ENCODE peak calls at places on chromosomes 13 and 19, in four cellular contexts. P is K562, T is WTC11, C is GM12878. X is an unnamed sample.

GRCh38 chr19:23762884-23763711 is 4.4 kb upstream of the ZNF681 start:
- DNase-seq in T (peak; percentile 98), P (peak; percentile 86), C (peak; percentile 32), X (peak; percentile 87)

GRCh38 chr19:52946322-52947310 is 16.1 kb downstream of the ZNF816 start:
- DNase-seq in T (peak; percentile 99), P (peak; percentile 26), C (no peak), X (peak; percentile 54)

GRCh38 chr13:21738636-21739035 is 67.8 kb downstream of the FGF9 start:
- DNase-seq in P (no peak), T (no peak), C (no peak), X (no peak)

GRCh38 chr13:44238011-44238421 is 135.6 kb upstream of the SERP2 start:
- DNase-seq in C (no peak), P (no peak), T (no peak), X (peak; percentile 79)

GRCh38 chr13:59346861-59347470 is 816.8 kb downstream of the DIAPH3 start:
- DNase-seq in P (no peak), T (peak; percentile 23), C (no peak), X (no peak)

GRCh38 chr13:110388141-110388943 is 81.3 kb downstream of the COL4A2 start:
- DNase-seq in T (peak; percentile 29), C (no peak), P (no peak), X (peak; percentile 47)

GRCh38 chr13:92074658-92075057 is 676.2 kb downstream of the GPC5 start:
- DNase-seq in T (peak; percentile 16), C (no peak), P (no peak), X (peak; percentile 14)

GRCh38 chr19:42076375-42076944 is 494 bp downstream of the ZNF574 start:
- DNase-seq in C (no peak), T (peak; percentile 65), P (no peak), X (no peak)

GRCh38 chr19:39167461-39168257 is 29.1 kb upstream of the NCCRP1 start:
- DNase-seq in C (no peak), P (no peak), T (peak; percentile 33), X (no peak)

GRCh38 chr13:50549221-50549942 is 294.1 kb downstream of the DLEU7 start:
- DNase-seq in C (no peak), T (no peak), P (no peak), X (no peak)

GRCh38 chr13:24212674-24213073 is 52.2 kb downstream of the SPATA13 start:
- DNase-seq in T (no peak), C (no peak), P (no peak), X (no peak)

GRCh38 chr13:33828431-33829129 is 10.6 kb downstream of the RFC3 start:
- DNase-seq in C (no peak), T (no peak), P (no peak), X (no peak)

GRCh38 chr19:52665529-52665928 is 27.4 kb upstream of the ZNF83 start:
- DNase-seq in C (no peak), T (no peak), P (peak; percentile 48), X (no peak)

GRCh38 chr19:35081201-35081600 is 34.4 kb upstream of the FXYD3 start:
- DNase-seq in T (no peak), C (no peak), P (no peak), X (no peak)

DNA sequence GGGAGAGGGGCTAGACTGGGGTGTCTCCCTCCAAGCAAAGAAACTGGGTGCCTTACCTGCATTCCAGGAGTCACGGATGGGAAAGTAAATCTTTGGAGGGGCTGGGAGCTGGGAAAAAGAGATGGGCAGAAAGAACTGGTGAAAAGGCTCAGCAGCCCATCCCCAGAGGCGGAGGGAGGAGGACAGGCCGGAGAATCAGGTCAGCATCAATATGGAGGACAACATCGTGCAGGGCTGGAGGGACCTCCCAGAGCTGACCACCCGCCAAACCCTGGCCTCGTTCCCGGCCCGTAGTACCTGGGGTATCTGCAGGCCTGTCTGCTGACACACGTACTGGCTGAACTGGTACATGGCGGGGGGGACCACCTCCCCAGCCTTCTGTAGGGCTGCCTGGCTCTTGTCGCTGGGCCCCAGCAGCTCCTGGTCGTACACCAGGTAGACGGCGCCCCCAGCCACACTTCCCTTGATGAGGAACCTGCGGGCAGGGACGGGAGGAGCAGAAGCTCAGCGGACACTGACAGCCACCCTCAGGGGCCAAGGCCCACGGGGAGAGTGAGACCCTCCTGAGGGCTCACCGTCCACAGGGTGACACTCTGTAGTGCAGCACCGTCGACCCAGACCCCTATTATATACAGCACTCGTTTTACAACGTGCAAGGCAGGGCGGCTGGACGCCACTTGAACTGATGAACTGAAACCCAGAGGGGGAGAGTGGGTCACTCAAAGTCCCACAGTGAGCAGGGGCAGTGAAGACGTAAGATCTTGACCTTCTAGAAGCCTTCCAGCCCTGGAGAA is 830 bp downstream of the MICOS13 start:
- DNase-seq in P (no peak), T (no peak), C (no peak), X (no peak)
- TF ChIP-seq USF1 in P (peak; percentile 24), T (no peak), C (no peak), X (no peak)

GRCh38 chr13:86464193-86464592 is 665.0 kb upstream of the SLITRK6 start:
- DNase-seq in T (no peak), P (no peak), C (no peak), X (peak; percentile 1)
- TF ChIP-seq USF1 in T (no peak), P (no peak), C (no peak), X (no peak)

DNA sequence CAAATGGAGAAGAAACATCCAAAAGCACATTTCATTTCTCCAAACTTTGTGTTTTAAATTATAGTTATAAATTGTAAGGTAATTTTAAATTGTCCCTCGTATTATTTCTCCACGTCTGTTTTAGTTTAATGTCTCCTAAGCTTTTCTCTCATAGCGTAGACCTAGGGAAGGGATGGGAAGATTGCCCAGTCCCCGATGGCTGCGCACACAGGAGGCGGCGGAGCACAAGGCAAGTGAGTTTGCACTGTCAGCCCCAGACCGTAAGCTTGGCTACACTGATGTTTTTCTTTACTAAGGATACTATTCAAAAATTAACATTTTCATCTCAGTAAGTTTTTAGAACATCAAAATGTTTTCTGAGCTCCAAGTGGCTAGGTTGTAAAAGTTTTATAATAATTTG is 72.3 kb downstream of the GPR12 start:
- DNase-seq in C (no peak), T (no peak), P (no peak), X (no peak)
- TF ChIP-seq USF1 in C (no peak), T (no peak), P (no peak), X (no peak)

GRCh38 chr19:31118292-31118925 is 230.8 kb downstream of the TSHZ3 start:
- DNase-seq in C (no peak), P (no peak), T (no peak), X (no peak)

GRCh38 chr19:31119951-31120690 is 229.1 kb downstream of the TSHZ3 start:
- DNase-seq in T (no peak), C (no peak), P (no peak), X (no peak)

GRCh38 chr19:31120952-31121351 is 228.3 kb downstream of the TSHZ3 start:
- DNase-seq in T (no peak), P (no peak), C (no peak), X (no peak)

GRCh38 chr19:31118926-31119325 is 230.3 kb downstream of the TSHZ3 start:
- DNase-seq in P (no peak), T (no peak), C (no peak), X (no peak)

DNA sequence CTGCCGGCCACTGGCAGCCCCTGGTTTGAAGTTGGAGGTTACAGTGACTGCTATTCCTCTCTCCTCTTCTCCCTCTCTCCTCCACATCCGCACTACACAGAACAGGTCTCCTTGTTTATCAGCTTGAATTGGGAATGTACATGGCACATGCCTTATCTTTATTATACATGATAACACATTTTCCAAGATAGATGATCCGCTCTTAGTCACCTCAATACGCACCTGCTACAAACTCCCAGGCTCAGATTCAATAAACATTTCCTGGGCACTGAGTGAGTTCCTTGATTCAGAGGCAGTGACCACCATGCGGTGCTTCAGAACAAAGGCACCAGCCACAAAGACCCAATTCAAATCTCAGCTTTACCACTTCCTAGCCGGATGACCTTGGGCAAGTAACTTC is 227.7 kb downstream of the TSHZ3 start:
- DNase-seq in T (no peak), C (no peak), P (no peak), X (no peak)
- TF ChIP-seq USF1 in T (no peak), C (no peak), P (no peak), X (no peak)

GRCh38 chr13:40776681-40777165 is 5.7 kb upstream of the MRPS31 start:
- DNase-seq in C (no peak), P (peak; percentile 14), T (no peak), X (no peak)
- TF ChIP-seq USF1 in C (no peak), P (no peak), T (no peak), X (no peak)

GRCh38 chr19:32363175-32363574 is 17.8 kb downstream of the ZNF507 start:
- DNase-seq in P (no peak), C (no peak), T (no peak), X (no peak)
- TF ChIP-seq USF1 in P (no peak), C (no peak), T (no peak), X (no peak)

DNA sequence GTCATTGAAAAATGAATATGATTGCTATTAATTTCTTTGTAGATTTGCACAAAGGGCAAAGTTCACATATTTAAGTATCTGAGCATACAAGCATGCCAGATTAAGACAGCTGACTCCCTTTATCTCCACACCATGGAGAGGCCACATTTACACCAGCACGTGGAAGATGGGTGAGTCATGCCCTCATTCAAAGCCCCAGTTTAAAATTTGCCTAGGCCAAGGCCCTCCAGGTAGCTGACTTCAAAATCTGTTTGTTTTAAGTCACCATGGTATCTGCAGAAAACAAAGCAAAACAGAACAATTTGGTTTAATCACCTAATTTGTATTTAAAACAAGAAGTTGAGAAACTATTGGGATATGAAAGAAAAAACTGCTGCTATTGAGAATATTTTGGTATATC is 109.2 kb downstream of the ESD start:
- DNase-seq in C (no peak), T (no peak), P (no peak), X (no peak)
- TF ChIP-seq USF1 in C (no peak), T (no peak), P (no peak), X (no peak)

GRCh38 chr19:8209965-8210659 is 942 bp downstream of the CERS4 start:
- DNase-seq in C (no peak), T (no peak), P (no peak), X (no peak)
- TF ChIP-seq USF1 in C (no peak), T (no peak), P (no peak), X (no peak)

X was measured in SK-N-SH.